ENCODE peak calls at places on chromosomes 11 and 22, in six cellular contexts. L is PC-9, S is GM23338, X is GM23248, A is HCT116, H is OCI-LY7. T is an unnamed sample.
A peak's percentile ranks its signal among the peaks of the same experiment; 100 is the strongest.

GRCh38 chr22:42646569-42647525 is 2.3 kb downstream of the CYB5R3 start:
- DNase-seq in L (no peak), S (no peak), X (peak; percentile 67), A (no peak), H (no peak), T (no peak)

GRCh38 chr22:23264610-23265388 is 84.5 kb downstream of the BCR start:
- DNase-seq in L (peak; percentile 49), S (no peak), X (no peak), A (no peak), H (peak; percentile 56), T (no peak)

GRCh38 chr11:64928957-64929356 is 4.5 kb downstream of the PPP2R5B start:
- DNase-seq in L (no peak), S (no peak), X (no peak), A (no peak), H (no peak), T (no peak)

GRCh38 chr22:42114721-42115120 is 15.9 kb downstream of the CYP2D6 start:
- DNase-seq in L (no peak), S (peak; percentile 86), X (peak; percentile 39), A (peak; percentile 26), H (peak; percentile 30), T (peak; percentile 71)

GRCh38 chr11:63813563-63814382 is 517 bp downstream of the SPINDOC start:
- DNase-seq in L (peak; percentile 50), S (peak; percentile 67), X (peak; percentile 55), A (no peak), H (peak; percentile 68), T (peak; percentile 81)

GRCh38 chr22:19172213-19173046 is 6.1 kb downstream of the SLC25A1 start:
- DNase-seq in L (no peak), S (no peak), X (no peak), A (no peak), H (no peak), T (peak; percentile 48)

GRCh38 chr11:134034496-134035381 is 34.1 kb upstream of the JAM3 start:
- DNase-seq in L (no peak), S (no peak), X (peak; percentile 60), A (no peak), H (no peak), T (no peak)

GRCh38 chr11:10520562-10520961 is 20.4 kb downstream of the RNF141 start:
- DNase-seq in L (no peak), S (no peak), X (no peak), A (no peak), H (no peak), T (no peak)

GRCh38 chr22:38078046-38078840 is 5.7 kb downstream of the SLC16A8 start:
- DNase-seq in L (no peak), S (no peak), X (no peak), A (no peak), H (no peak), T (no peak)

GRCh38 chr11:32905028-32905667 is 12.5 kb downstream of the QSER1 start:
- DNase-seq in L (no peak), S (no peak), X (peak; percentile 5), A (no peak), H (no peak), T (no peak)

GRCh38 chr11:47376543-47377371 is 1.6 kb downstream of the SPI1 start:
- DNase-seq in L (no peak), S (peak; percentile 37), X (peak; percentile 23), A (no peak), H (peak; percentile 50), T (peak; percentile 65)

GRCh38 chr22:38982008-38982927 is at the start of gene APOBEC3B:
- DNase-seq in L (peak; percentile 94), S (peak; percentile 77), X (peak; percentile 93), A (peak; percentile 81), H (peak; percentile 47), T (peak; percentile 54)

GRCh38 chr11:67420646-67421420 is 5.4 kb downstream of the CARNS1 start:
- DNase-seq in L (peak; percentile 100), S (peak; percentile 96), X (peak; percentile 95), A (peak; percentile 81), H (peak; percentile 95), T (peak; percentile 98)

GRCh38 chr22:49052023-49052538 is 775.6 kb downstream of the BRD1 start:
- DNase-seq in L (no peak), S (no peak), X (no peak), A (no peak), H (no peak), T (no peak)

GRCh38 chr22:26888887-26889286 is 231.5 kb downstream of the MIAT start:
- DNase-seq in L (no peak), S (no peak), X (no peak), A (no peak), H (no peak), T (no peak)

GRCh38 chr22:43176090-43176489 is 10.8 kb downstream of the TTLL12 start:
- DNase-seq in L (no peak), S (no peak), X (no peak), A (no peak), H (no peak), T (no peak)

GRCh38 chr11:102552447-102553200 is 22.1 kb upstream of the MMP7 start:
- DNase-seq in L (peak; percentile 82), S (no peak), X (no peak), A (peak; percentile 94), H (no peak), T (no peak)

GRCh38 chr11:30016588-30017363 is at the start of gene KCNA4:
- DNase-seq in L (no peak), S (peak; percentile 84), X (peak; percentile 38), A (no peak), H (no peak), T (no peak)

GRCh38 chr22:37485714-37486223 is 415 bp downstream of the MFNG start:
- DNase-seq in L (no peak), S (no peak), X (no peak), A (no peak), H (peak; percentile 66), T (peak; percentile 68)

GRCh38 chr11:68306636-68307035 is 5.8 kb upstream of the LRP5 start:
- DNase-seq in L (no peak), S (no peak), X (no peak), A (no peak), H (no peak), T (no peak)

GRCh38 chr11:75279273-75279672 is 38.7 kb downstream of the TPBGL start:
- DNase-seq in L (no peak), S (peak; percentile 40), X (no peak), A (no peak), H (no peak), T (no peak)

GRCh38 chr11:121886005-121886739 is 229.8 kb downstream of the BLID start:
- DNase-seq in L (no peak), S (no peak), X (peak; percentile 22), A (no peak), H (no peak), T (no peak)

GRCh38 chr11:3158131-3158591 is 6.9 kb downstream of the OSBPL5 start:
- DNase-seq in L (no peak), S (no peak), X (no peak), A (no peak), H (no peak), T (no peak)

GRCh38 chr11:9953994-9954626 is 290.2 kb downstream of the SWAP70 start:
- DNase-seq in L (no peak), S (no peak), X (peak; percentile 38), A (no peak), H (no peak), T (no peak)

GRCh38 chr22:20602589-20603164 is 95.3 kb downstream of the MED15 start:
- DNase-seq in L (no peak), S (no peak), X (no peak), A (no peak), H (no peak), T (no peak)

DNA sequence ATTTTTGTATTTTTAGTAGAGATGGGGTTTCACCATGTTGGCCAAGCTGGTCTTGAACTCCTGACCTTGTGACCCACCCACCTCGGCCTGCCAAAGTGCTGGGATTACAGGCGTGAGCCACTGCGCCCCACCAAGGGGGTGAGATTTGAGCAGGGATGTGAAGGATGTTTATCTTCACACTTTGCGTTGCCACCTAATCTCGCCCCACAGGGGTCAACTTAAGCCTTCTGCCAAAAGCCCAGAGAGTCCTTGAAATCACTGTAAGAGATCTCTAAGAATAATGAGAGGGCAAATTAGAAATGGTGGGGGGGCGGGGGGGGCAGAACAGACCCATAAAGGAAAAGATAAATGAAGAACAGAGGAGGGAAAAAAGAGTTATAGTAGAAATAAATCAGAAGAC is 158.3 kb upstream of the TIMP3 start:
- DNase-seq in L (no peak), S (no peak), X (no peak), A (no peak), H (no peak), T (no peak)
- H3K9me2 ChIP-seq in L (no peaks in the 10 kb centered on the region), S (no peaks in the 10 kb centered on the region), X (no peaks in the 10 kb centered on the region), A (no peaks in the 10 kb centered on the region), H (no peaks in the 10 kb centered on the region), T (no peaks in the 10 kb centered on the region)

DNA sequence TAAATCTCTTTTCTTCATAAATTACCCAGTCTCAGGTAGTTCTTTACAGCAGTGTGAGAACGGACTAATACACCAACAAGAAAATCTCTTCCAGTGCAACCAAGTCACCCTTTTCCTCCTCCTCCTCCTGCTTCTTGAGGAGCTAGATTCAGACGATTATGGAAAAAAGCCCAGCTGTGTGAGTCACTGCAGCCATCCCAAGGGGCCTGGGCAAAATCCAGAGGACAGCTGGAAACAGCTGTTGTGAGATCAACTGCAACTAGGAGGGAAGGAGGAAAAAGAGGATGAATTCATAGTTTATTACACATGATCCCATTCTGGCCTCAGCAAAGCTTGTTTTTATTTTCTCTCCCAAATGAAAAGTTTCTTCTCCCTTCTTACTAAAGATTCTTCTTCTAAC is 32.9 kb downstream of the RBFOX2 start:
- DNase-seq in L (no peak), S (no peak), X (peak; percentile 97), A (no peak), H (no peak), T (no peak)
- H3K27ac ChIP-seq in L (no peak overlapping the region), S (no peak overlapping the region), X (peak overlapping the region; percentile 80), A (no peak overlapping the region), H (no peak overlapping the region), T (no peak overlapping the region)

DNA sequence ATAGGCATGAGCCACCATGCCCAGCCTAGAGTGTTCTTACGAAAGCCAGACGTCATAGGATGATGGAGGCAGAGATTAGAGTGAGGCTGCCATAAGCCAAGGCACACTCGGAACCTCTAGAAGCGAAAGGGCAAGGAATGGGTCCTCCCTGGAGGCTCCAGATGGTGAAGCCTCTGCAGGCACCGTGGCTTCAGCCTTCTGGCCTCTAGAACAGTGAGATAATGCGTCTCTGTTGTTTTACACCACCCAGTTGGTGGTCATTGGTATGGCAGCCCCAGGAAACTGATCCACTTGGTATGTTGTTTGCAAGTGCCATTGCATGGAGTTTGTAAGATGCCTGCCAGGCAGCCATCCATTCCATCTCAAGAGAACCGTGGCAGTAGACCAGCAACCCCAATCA is 791.0 kb downstream of the TBC1D22A start:
- DNase-seq in L (no peak), S (no peak), X (no peak), A (no peak), H (no peak), T (no peak)
- H3K9me2 ChIP-seq in L (no peaks in the 10 kb centered on the region), S (no peaks in the 10 kb centered on the region), X (no peaks in the 10 kb centered on the region), A (no peaks in the 10 kb centered on the region), H (no peaks in the 10 kb centered on the region), T (no peaks in the 10 kb centered on the region)

DNA sequence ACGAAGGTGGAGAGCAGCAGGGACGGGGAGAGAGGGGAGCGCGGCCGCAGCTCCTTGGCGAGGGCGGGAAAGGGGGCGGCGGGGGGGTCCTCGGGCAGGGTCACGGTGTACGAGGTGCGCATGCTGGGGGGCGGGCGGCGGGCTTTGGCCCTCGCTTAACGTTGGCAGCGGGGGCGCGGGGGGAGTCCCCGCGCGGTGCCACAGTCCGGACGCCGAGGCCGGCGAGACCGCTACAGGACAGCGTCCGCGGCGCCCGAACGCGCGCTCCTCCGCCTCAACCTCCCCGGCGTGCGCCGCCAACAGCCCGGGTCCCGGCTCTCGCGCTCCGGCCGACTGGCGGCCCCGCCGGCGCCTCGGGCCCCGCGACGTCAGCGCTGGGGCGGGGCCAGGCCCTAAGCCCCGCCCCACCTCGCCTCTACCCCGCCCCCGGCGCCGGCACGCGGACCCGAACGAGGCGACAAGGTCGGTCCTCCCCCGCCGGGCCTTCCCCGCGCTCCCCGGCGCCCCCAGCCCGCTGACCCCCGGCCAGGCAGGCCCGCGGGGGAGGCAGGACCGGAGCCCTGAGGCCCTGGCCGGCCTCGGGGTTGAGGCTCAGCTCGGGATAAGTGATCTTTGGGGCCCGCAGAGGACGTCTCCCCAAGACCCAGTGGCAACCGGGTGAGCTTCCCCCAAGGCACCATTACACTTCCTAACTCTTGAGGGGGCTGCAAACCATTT is 17.5 kb downstream of the USP2 start:
- DNase-seq in L (no peak), S (peak; percentile 80), X (peak; percentile 73), A (no peak), H (peak; percentile 83), T (peak; percentile 83)
- H3K27ac ChIP-seq in L (no peak overlapping the region), S (no peak overlapping the region), X (no peak overlapping the region), A (no peak overlapping the region), H (peak overlapping the region; percentile 83), T (peak overlapping the region; percentile 98)